ENCODE peak calls at places on chromosomes 13 and 19, in five cellular contexts. One of them, this sample, is unnamed.

GRCh38 chr13:39417131-39417530 is 185.9 kb downstream of the LHFPL6 start:
- DNase-seq in ovary: no peak
- DNase-seq in tibial nerve: no peak
- DNase-seq in gastrocnemius medialis: no peak
- DNase-seq in uterus: no peak
- DNase-seq in this sample: no peak

GRCh38 chr13:58573742-58574141 is 942.2 kb downstream of the PCDH17 start:
- DNase-seq in ovary: no peak
- DNase-seq in tibial nerve: no peak
- DNase-seq in gastrocnemius medialis: no peak
- DNase-seq in uterus: no peak
- DNase-seq in this sample: no peak

GRCh38 chr13:41008349-41008980 is 10.7 kb downstream of the ELF1 start:
- DNase-seq in ovary: no peak
- DNase-seq in tibial nerve: no peak
- DNase-seq in gastrocnemius medialis: no peak
- DNase-seq in uterus: no peak
- DNase-seq in this sample: no peak

GRCh38 chr19:31262673-31263308 is 86.4 kb downstream of the TSHZ3 start:
- DNase-seq in ovary: no peak
- DNase-seq in tibial nerve: no peak
- DNase-seq in gastrocnemius medialis: no peak
- DNase-seq in uterus: peak
- DNase-seq in this sample: no peak

GRCh38 chr13:49530452-49530851 is 34.7 kb downstream of the PHF11 start:
- DNase-seq in ovary: no peak
- DNase-seq in tibial nerve: no peak
- DNase-seq in gastrocnemius medialis: no peak
- DNase-seq in uterus: no peak
- DNase-seq in this sample: no peak

GRCh38 chr13:52835071-52835793 is 13.2 kb downstream of the PCDH8 start:
- DNase-seq in ovary: no peak
- DNase-seq in tibial nerve: no peak
- DNase-seq in gastrocnemius medialis: no peak
- DNase-seq in uterus: no peak
- DNase-seq in this sample: no peak

GRCh38 chr13:52067237-52067636 is 42.7 kb downstream of the UTP14C start:
- DNase-seq in ovary: no peak
- DNase-seq in tibial nerve: no peak
- DNase-seq in gastrocnemius medialis: no peak
- DNase-seq in uterus: no peak
- DNase-seq in this sample: no peak

GRCh38 chr19:54312436-54313362 is at the start of gene LILRA5:
- DNase-seq in ovary: no peak
- DNase-seq in tibial nerve: no peak
- DNase-seq in gastrocnemius medialis: peak
- DNase-seq in uterus: no peak
- DNase-seq in this sample: peak

GRCh38 chr13:100987993-100988392 is 313.4 kb upstream of the TMTC4 start:
- DNase-seq in ovary: no peak
- DNase-seq in tibial nerve: no peak
- DNase-seq in gastrocnemius medialis: no peak
- DNase-seq in uterus: no peak
- DNase-seq in this sample: no peak

GRCh38 chr19:10736189-10736588 is 18.3 kb downstream of the DNM2 start:
- DNase-seq in ovary: no peak
- DNase-seq in tibial nerve: no peak
- DNase-seq in gastrocnemius medialis: no peak
- DNase-seq in uterus: no peak
- DNase-seq in this sample: no peak

GRCh38 chr19:6521718-6522646 is 8.8 kb upstream of the TNFSF9 start:
- DNase-seq in ovary: no peak
- DNase-seq in tibial nerve: no peak
- DNase-seq in gastrocnemius medialis: no peak
- DNase-seq in uterus: no peak
- DNase-seq in this sample: peak

GRCh38 chr13:53201454-53202225 is 173.0 kb downstream of the OLFM4 start:
- DNase-seq in ovary: no peak
- DNase-seq in tibial nerve: no peak
- DNase-seq in gastrocnemius medialis: no peak
- DNase-seq in uterus: no peak
- DNase-seq in this sample: no peak

GRCh38 chr13:46866150-46866549 is 30.7 kb downstream of the HTR2A start:
- DNase-seq in ovary: no peak
- DNase-seq in tibial nerve: no peak
- DNase-seq in gastrocnemius medialis: no peak
- DNase-seq in uterus: no peak
- DNase-seq in this sample: peak

GRCh38 chr13:94390881-94391280 is 88.6 kb downstream of the DCT start:
- DNase-seq in ovary: no peak
- DNase-seq in tibial nerve: no peak
- DNase-seq in gastrocnemius medialis: no peak
- DNase-seq in uterus: no peak
- DNase-seq in this sample: no peak

GRCh38 chr19:35211545-35212230 is 16.9 kb downstream of the FAM187B start:
- DNase-seq in ovary: no peak
- DNase-seq in tibial nerve: peak
- DNase-seq in gastrocnemius medialis: peak
- DNase-seq in uterus: peak
- DNase-seq in this sample: peak

GRCh38 chr13:45781553-45782326 is 69.8 kb downstream of the SIAH3 start:
- DNase-seq in ovary: peak
- DNase-seq in tibial nerve: no peak
- DNase-seq in gastrocnemius medialis: peak
- DNase-seq in uterus: peak
- DNase-seq in this sample: no peak

GRCh38 chr13:52652980-52653303 is 306 bp downstream of the SUGT1 start:
- DNase-seq in ovary: no peak
- DNase-seq in tibial nerve: no peak
- DNase-seq in gastrocnemius medialis: no peak
- DNase-seq in uterus: no peak
- DNase-seq in this sample: peak

GRCh38 chr13:69331245-69331644 is 776.4 kb upstream of the ATXN8OS start:
- DNase-seq in ovary: no peak
- DNase-seq in tibial nerve: no peak
- DNase-seq in gastrocnemius medialis: no peak
- DNase-seq in uterus: no peak
- DNase-seq in this sample: no peak

GRCh38 chr13:102944821-102945220 is 99.0 kb downstream of the ERCC5 start:
- DNase-seq in ovary: no peak
- DNase-seq in tibial nerve: no peak
- DNase-seq in gastrocnemius medialis: no peak
- DNase-seq in uterus: no peak
- DNase-seq in this sample: no peak

GRCh38 chr13:48199404-48199991 is 33.5 kb upstream of the ITM2B start:
- DNase-seq in ovary: no peak
- DNase-seq in tibial nerve: no peak
- DNase-seq in gastrocnemius medialis: no peak
- DNase-seq in uterus: no peak
- DNase-seq in this sample: no peak

GRCh38 chr13:36528105-36528504 is 95.8 kb downstream of the CCNA1 start:
- DNase-seq in ovary: no peak
- DNase-seq in tibial nerve: no peak
- DNase-seq in gastrocnemius medialis: no peak
- DNase-seq in uterus: no peak
- DNase-seq in this sample: no peak

GRCh38 chr19:8216357-8216756 is 7.2 kb downstream of the CERS4 start:
- DNase-seq in ovary: no peak
- DNase-seq in tibial nerve: no peak
- DNase-seq in gastrocnemius medialis: no peak
- DNase-seq in uterus: no peak
- DNase-seq in this sample: no peak

GRCh38 chr13:109655206-109655600 is 131.2 kb downstream of the IRS2 start:
- DNase-seq in ovary: no peak
- DNase-seq in tibial nerve: no peak
- DNase-seq in gastrocnemius medialis: no peak
- DNase-seq in uterus: no peak
- DNase-seq in this sample: no peak

GRCh38 chr13:99269627-99270252 is 11.6 kb upstream of the GPR18 start:
- DNase-seq in ovary: no peak
- DNase-seq in tibial nerve: no peak
- DNase-seq in gastrocnemius medialis: no peak
- DNase-seq in uterus: no peak
- DNase-seq in this sample: no peak

GRCh38 chr19:14553939-14554243 is 18.0 kb downstream of the NDUFB7 start:
- DNase-seq in ovary: no peak
- DNase-seq in tibial nerve: no peak
- DNase-seq in gastrocnemius medialis: no peak
- DNase-seq in uterus: no peak
- DNase-seq in this sample: no peak

GRCh38 chr13:20127563-20128458 is 33.0 kb downstream of the GJA3 start:
- DNase-seq in ovary: peak
- DNase-seq in tibial nerve: no peak
- DNase-seq in gastrocnemius medialis: peak
- DNase-seq in uterus: peak
- DNase-seq in this sample: peak

GRCh38 chr19:57830071-57830602 is at the start of gene ZNF587B:
- DNase-seq in ovary: peak
- DNase-seq in tibial nerve: no peak
- DNase-seq in gastrocnemius medialis: peak
- DNase-seq in uterus: peak
- DNase-seq in this sample: peak

GRCh38 chr13:37526710-37527446 is 71.7 kb downstream of the POSTN start:
- DNase-seq in ovary: no peak
- DNase-seq in tibial nerve: no peak
- DNase-seq in gastrocnemius medialis: no peak
- DNase-seq in uterus: no peak
- DNase-seq in this sample: no peak

GRCh38 chr13:44234566-44234965 is 139.1 kb upstream of the SERP2 start:
- DNase-seq in ovary: no peak
- DNase-seq in tibial nerve: no peak
- DNase-seq in gastrocnemius medialis: no peak
- DNase-seq in uterus: no peak
- DNase-seq in this sample: no peak

DNA sequence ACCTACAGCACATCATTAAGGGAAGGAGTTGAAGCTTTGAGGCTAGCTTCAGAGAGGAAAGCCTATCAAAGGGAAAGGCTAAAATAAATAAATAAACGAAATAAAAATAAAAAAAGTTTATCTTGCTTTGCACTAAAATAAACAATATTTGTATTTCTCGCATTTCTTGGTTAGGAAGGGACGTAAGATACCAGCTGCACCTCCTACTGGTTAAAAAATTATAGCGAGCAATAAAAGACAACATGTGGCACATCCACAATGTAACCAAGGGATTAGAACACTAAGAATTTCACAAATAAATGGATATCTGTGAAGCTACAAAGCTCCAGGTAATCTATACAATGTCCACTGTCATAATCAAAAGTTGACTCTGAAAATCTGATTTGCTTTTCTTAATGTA is 194.5 kb downstream of the DACH1 start:
- DNase-seq in ovary: no peak
- DNase-seq in tibial nerve: no peak
- DNase-seq in gastrocnemius medialis: no peak
- DNase-seq in uterus: no peak
- DNase-seq in this sample: no peak
- TF ChIP-seq CTCF in ovary: no peak
- TF ChIP-seq CTCF in tibial nerve: no peak
- TF ChIP-seq CTCF in gastrocnemius medialis: no peak
- TF ChIP-seq CTCF in uterus: no peak
- TF ChIP-seq CTCF in this sample: no peak

GRCh38 chr19:44812142-44812718 is 3.3 kb downstream of the BCAM start:
- DNase-seq in ovary: no peak
- DNase-seq in tibial nerve: no peak
- DNase-seq in gastrocnemius medialis: no peak
- DNase-seq in uterus: no peak
- DNase-seq in this sample: no peak

GRCh38 chr19:44814517-44814916 is 5.6 kb downstream of the BCAM start:
- DNase-seq in ovary: no peak
- DNase-seq in tibial nerve: no peak
- DNase-seq in gastrocnemius medialis: no peak
- DNase-seq in uterus: no peak
- DNase-seq in this sample: no peak

GRCh38 chr19:44813331-44814131 is 4.6 kb downstream of the BCAM start:
- DNase-seq in ovary: no peak
- DNase-seq in tibial nerve: no peak
- DNase-seq in gastrocnemius medialis: no peak
- DNase-seq in uterus: no peak
- DNase-seq in this sample: peak

GRCh38 chr19:44816301-44816700 is 7.4 kb downstream of the BCAM start:
- DNase-seq in ovary: no peak
- DNase-seq in tibial nerve: no peak
- DNase-seq in gastrocnemius medialis: no peak
- DNase-seq in uterus: no peak
- DNase-seq in this sample: no peak

DNA sequence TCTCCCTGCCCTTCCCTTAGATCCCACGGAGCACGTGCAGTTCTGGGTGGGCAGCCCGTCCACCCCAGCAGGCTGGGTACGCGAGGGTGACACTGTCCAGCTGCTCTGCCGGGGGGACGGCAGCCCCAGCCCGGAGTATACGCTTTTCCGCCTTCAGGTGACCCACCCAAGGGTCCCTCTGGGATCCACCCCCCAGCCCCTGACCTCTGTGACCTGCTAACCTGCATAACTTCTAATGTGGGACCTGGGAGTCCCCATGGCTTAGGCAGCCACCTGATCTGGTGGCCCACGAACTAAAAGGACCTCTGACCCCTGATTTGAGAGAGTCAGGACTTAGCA is 5.2 kb downstream of the BCAM start:
- DNase-seq in ovary: no peak
- DNase-seq in tibial nerve: no peak
- DNase-seq in gastrocnemius medialis: no peak
- DNase-seq in uterus: no peak
- DNase-seq in this sample: no peak
- TF ChIP-seq POLR2A in ovary: no peak
- TF ChIP-seq POLR2A in tibial nerve: no peak
- TF ChIP-seq POLR2A in gastrocnemius medialis: no peak
- TF ChIP-seq POLR2A in uterus: no peak
- TF ChIP-seq POLR2A in this sample: no peak

GRCh38 chr19:44055870-44056269 is 4.0 kb downstream of the ZNF223 start:
- DNase-seq in ovary: no peak
- DNase-seq in tibial nerve: no peak
- DNase-seq in gastrocnemius medialis: no peak
- DNase-seq in uterus: no peak
- DNase-seq in this sample: no peak
- TF ChIP-seq CTCF in ovary: no peak
- TF ChIP-seq CTCF in tibial nerve: no peak
- TF ChIP-seq CTCF in gastrocnemius medialis: no peak
- TF ChIP-seq CTCF in uterus: no peak
- TF ChIP-seq CTCF in this sample: no peak

GRCh38 chr19:16096281-16096855 is 15.3 kb upstream of the RAB8A start:
- DNase-seq in ovary: no peak
- DNase-seq in tibial nerve: no peak
- DNase-seq in gastrocnemius medialis: no peak
- DNase-seq in uterus: no peak
- DNase-seq in this sample: no peak

GRCh38 chr19:16095071-16095571 is 16.6 kb upstream of the RAB8A start:
- DNase-seq in ovary: no peak
- DNase-seq in tibial nerve: no peak
- DNase-seq in gastrocnemius medialis: no peak
- DNase-seq in uterus: no peak
- DNase-seq in this sample: no peak

GRCh38 chr19:16098821-16099220 is 12.9 kb upstream of the RAB8A start:
- DNase-seq in ovary: no peak
- DNase-seq in tibial nerve: no peak
- DNase-seq in gastrocnemius medialis: no peak
- DNase-seq in uterus: no peak
- DNase-seq in this sample: no peak

GRCh38 chr19:16100524-16100923 is 11.2 kb upstream of the RAB8A start:
- DNase-seq in ovary: no peak
- DNase-seq in tibial nerve: no peak
- DNase-seq in gastrocnemius medialis: no peak
- DNase-seq in uterus: no peak
- DNase-seq in this sample: no peak

GRCh38 chr19:16098416-16098768 is 13.3 kb upstream of the RAB8A start:
- DNase-seq in ovary: no peak
- DNase-seq in tibial nerve: no peak
- DNase-seq in gastrocnemius medialis: no peak
- DNase-seq in uterus: no peak
- DNase-seq in this sample: no peak
- TF ChIP-seq POLR2A in ovary: no peak
- TF ChIP-seq POLR2A in tibial nerve: no peak
- TF ChIP-seq POLR2A in gastrocnemius medialis: no peak
- TF ChIP-seq POLR2A in uterus: no peak
- TF ChIP-seq POLR2A in this sample: no peak